ENCODE peak calls at places on chromosomes 16 and 17, in nine cellular contexts. T is WTC11, D is cardiac fibroblast, F is endothelial cell, S is keratinocyte, K is heart left ventricle, M is AG04450, W is transverse colon, E is progenitor cell of endocrine pancreas. J is an unnamed sample.
A peak's percentile ranks its signal among the peaks of the same experiment; 100 is the strongest.

GRCh38 chr16:31202402-31203385 is at the start of gene PYCARD:
- DNase-seq in T (peak; percentile 57), D (peak; percentile 43), F (peak; percentile 64), S (no peak), K (peak; percentile 72), M (no peak), W (peak; percentile 82), E (peak; percentile 26), J (peak; percentile 63)

GRCh38 chr17:80693511-80693910 is 148.9 kb downstream of the RPTOR start:
- DNase-seq in T (no peak), D (no peak), F (no peak), S (no peak), K (no peak), M (no peak), W (no peak), E (no peak), J (no peak)

GRCh38 chr17:31531336-31532160 is 140.1 kb downstream of the RAB11FIP4 start:
- DNase-seq in T (no peak), D (no peak), F (no peak), S (no peak), K (no peak), M (no peak), W (no peak), E (no peak), J (no peak)

GRCh38 chr16:88015806-88016140 is 64.5 kb downstream of the BANP start:
- DNase-seq in T (peak; percentile 5), D (no peak), F (no peak), S (no peak), K (no peak), M (no peak), W (no peak), E (no peak), J (no peak)

GRCh38 chr17:65751263-65751662 is 189.8 kb upstream of the AXIN2 start:
- DNase-seq in T (no peak), D (no peak), F (no peak), S (no peak), K (no peak), M (no peak), W (no peak), E (no peak), J (no peak)

GRCh38 chr17:45719335-45720071 is 64.6 kb upstream of the CRHR1 start:
- DNase-seq in T (peak; percentile 39), D (peak; percentile 72), F (peak; percentile 9), S (no peak), K (no peak), M (peak; percentile 15), W (no peak), E (no peak), J (no peak)

GRCh38 chr17:78962345-78962983 is 17.3 kb downstream of the LGALS3BP start:
- DNase-seq in T (no peak), D (peak; percentile 62), F (no peak), S (no peak), K (no peak), M (no peak), W (peak; percentile 71), E (no peak), J (no peak)

GRCh38 chr17:49344914-49345313 is 17.1 kb downstream of the ZNF652 start:
- DNase-seq in T (no peak), D (peak; percentile 43), F (no peak), S (no peak), K (no peak), M (no peak), W (no peak), E (no peak), J (no peak)

GRCh38 chr17:3683054-3683511 is 12.9 kb downstream of the P2RX5 start:
- DNase-seq in T (peak; percentile 64), D (peak; percentile 42), F (peak; percentile 52), S (no peak), K (no peak), M (no peak), W (peak; percentile 41), E (no peak), J (peak; percentile 53)

GRCh38 chr17:36653374-36653773 is 52.0 kb downstream of the MRM1 start:
- DNase-seq in T (no peak), D (no peak), F (no peak), S (no peak), K (no peak), M (no peak), W (no peak), E (no peak), J (no peak)

GRCh38 chr16:76607317-76607716 is 330.1 kb downstream of the CNTNAP4 start:
- DNase-seq in T (no peak), D (no peak), F (no peak), S (no peak), K (no peak), M (no peak), W (no peak), E (no peak), J (no peak)

GRCh38 chr16:66541388-66542360 is 8.2 kb downstream of the TK2 start:
- DNase-seq in T (no peak), D (no peak), F (no peak), S (no peak), K (no peak), M (no peak), W (no peak), E (no peak), J (no peak)

GRCh38 chr17:61744252-61744651 is 119.1 kb downstream of the BRIP1 start:
- DNase-seq in T (no peak), D (no peak), F (no peak), S (no peak), K (no peak), M (no peak), W (no peak), E (no peak), J (no peak)
- TF ChIP-seq CTCF in T (no peak), D (no peak), F (no peak), S (no peak), K (no peak), M (no peak), W (no peak), E (no peak), J (no peak)

GRCh38 chr16:82629441-82630027 is 2.8 kb downstream of the CDH13 start:
- DNase-seq in T (no peak), D (peak; percentile 83), F (no peak), S (peak; percentile 91), K (no peak), M (no peak), W (no peak), E (no peak), J (no peak)

GRCh38 chr16:82630219-82630618 is 3.5 kb downstream of the CDH13 start:
- DNase-seq in T (no peak), D (peak; percentile 55), F (no peak), S (no peak), K (no peak), M (no peak), W (no peak), E (no peak), J (no peak)

GRCh38 chr16:82628741-82629140 is 2.0 kb downstream of the CDH13 start:
- DNase-seq in T (no peak), D (no peak), F (no peak), S (no peak), K (no peak), M (no peak), W (no peak), E (no peak), J (no peak)

GRCh38 chr16:82631701-82632685 is 5.2 kb downstream of the CDH13 start:
- DNase-seq in T (peak; percentile 23), D (no peak), F (no peak), S (no peak), K (no peak), M (no peak), W (no peak), E (no peak), J (no peak)

GRCh38 chr16:82630688-82631087 is 3.9 kb downstream of the CDH13 start:
- DNase-seq in T (no peak), D (peak; percentile 57), F (no peak), S (no peak), K (no peak), M (no peak), W (no peak), E (no peak), J (no peak)
- TF ChIP-seq CTCF in T (no peak), D (peak; percentile 28), F (no peak), S (peak; percentile 16), K (peak; percentile 33), M (peak; percentile 49), W (peak; percentile 36), E (peak; percentile 23), J (no peak)

DNA sequence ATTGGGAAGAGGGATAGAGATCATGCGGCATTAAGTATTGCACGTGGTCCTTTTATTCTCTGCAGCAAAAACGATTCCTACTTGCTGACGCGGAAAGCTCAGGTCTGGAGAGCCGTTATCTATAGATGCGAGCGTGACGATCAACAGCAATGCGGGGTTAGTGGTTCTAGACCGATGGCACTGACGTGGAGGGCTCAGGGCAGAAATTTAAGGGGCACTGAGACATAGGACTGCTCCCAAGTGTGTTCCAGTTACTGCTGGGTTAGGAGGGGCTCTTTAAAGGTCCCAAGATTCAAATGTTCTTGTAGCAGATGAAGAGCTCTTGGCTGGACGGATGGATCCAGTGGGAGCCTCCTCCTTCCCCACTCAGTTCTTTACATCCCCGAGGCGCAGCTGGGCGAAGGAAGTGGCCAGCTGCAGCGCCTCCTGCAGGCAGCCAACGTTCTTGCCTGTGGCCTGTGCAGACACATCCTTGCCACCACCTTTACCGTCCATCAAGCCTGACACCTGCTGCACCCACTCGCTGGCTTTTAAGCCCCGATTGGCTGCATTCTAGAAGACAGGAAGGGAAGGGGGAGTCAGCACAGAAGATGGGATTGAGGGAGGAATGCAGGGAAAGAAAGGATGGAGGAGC is 732 bp upstream of the EXOSC6 start:
- DNase-seq in T (peak; percentile 77), D (peak; percentile 32), F (peak; percentile 58), S (no peak), K (no peak), M (no peak), W (no peak), E (no peak), J (peak; percentile 41)
- TF ChIP-seq CTCF in T (peak; percentile 59), D (peak; percentile 59), F (peak; percentile 65), S (peak; percentile 73), K (no peak), M (peak; percentile 56), W (peak; percentile 5), E (peak; percentile 50), J (peak; percentile 31)

GRCh38 chr17:16285646-16286008 is 67.6 kb downstream of the CENPV start:
- DNase-seq in T (peak; percentile 81), D (no peak), F (peak; percentile 42), S (no peak), K (no peak), M (no peak), W (no peak), E (no peak), J (no peak)
- TF ChIP-seq CTCF in T (peak; percentile 56), D (peak; percentile 48), F (no peak), S (peak; percentile 45), K (peak; percentile 38), M (peak; percentile 49), W (peak; percentile 43), E (peak; percentile 61), J (no peak)

DNA sequence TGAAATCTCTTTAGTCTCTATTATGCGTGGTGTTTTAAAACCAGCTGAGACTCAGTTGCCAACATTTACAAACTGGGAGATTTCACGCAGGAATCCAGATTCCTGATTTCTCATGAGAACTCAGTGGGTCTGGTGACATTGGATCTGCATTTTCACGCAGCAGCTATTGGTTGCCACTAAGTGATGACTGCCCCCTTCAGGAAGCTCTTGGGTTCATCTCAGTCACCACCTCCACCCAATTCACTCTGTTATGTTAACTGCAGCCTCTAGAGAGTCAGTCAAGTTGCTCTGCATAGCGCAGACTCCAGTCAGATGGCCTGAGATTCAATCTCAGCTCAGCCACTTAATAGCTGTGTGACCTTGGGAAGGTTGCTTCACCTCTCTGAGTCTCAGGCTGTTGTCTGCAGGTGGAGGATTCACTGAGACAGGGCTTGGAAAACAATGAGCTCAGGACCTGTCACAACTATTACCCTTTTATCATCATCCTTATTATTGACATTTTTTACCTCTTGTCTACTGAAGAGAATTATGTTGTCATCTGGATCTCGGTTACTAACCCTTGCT is 6.4 kb downstream of the SHISA9 start:
- DNase-seq in T (peak; percentile 46), D (no peak), F (no peak), S (no peak), K (no peak), M (no peak), W (no peak), E (no peak), J (no peak)
- TF ChIP-seq CTCF in T (peak; percentile 39), D (no peak), F (no peak), S (no peak), K (no peak), M (no peak), W (no peak), E (peak; percentile 20), J (no peak)